ENCODE peak calls at places on chromosome 10, in five cellular contexts. O is thoracic aorta, M is dorsolateral prefrontal cortex, X is Peyer's patch, J is astrocyte. P is an unnamed sample.

GRCh38 chr10:116688241-116688711 is 54.1 kb downstream of the HSPA12A start:
- DNase-seq in O (no peak), M (no peak), X (no peak), J (peak), P (no peak)

GRCh38 chr10:11823122-11823988 is at the start of gene PROSER2:
- DNase-seq in O (no peak), M (no peak), X (peak), J (peak), P (peak)

GRCh38 chr10:36573246-36573645 is 552.2 kb upstream of the ANKRD30A start:
- DNase-seq in O (no peak), M (no peak), X (no peak), J (no peak), P (no peak)

GRCh38 chr10:11335167-11335652 is 276.2 kb downstream of the USP6NL start:
- DNase-seq in O (no peak), M (no peak), X (no peak), J (peak), P (no peak)

GRCh38 chr10:100267237-100268104 is at the start of gene CWF19L1:
- DNase-seq in O (peak), M (peak), X (peak), J (peak), P (peak)

GRCh38 chr10:363152-363551 is 227.9 kb downstream of the ZMYND11 start:
- DNase-seq in O (no peak), M (no peak), X (no peak), J (no peak), P (no peak)

GRCh38 chr10:101693701-101694055 is 1.3 kb downstream of the FBXW4 start:
- DNase-seq in O (no peak), M (no peak), X (no peak), J (peak), P (no peak)

GRCh38 chr10:983401-983800 is 4.8 kb upstream of the GTPBP4 start:
- DNase-seq in O (no peak), M (no peak), X (no peak), J (no peak), P (no peak)

GRCh38 chr10:24288581-24288980 is 79.6 kb downstream of the KIAA1217 start:
- DNase-seq in O (no peak), M (no peak), X (no peak), J (no peak), P (no peak)

GRCh38 chr10:84820121-84820520 is 491.7 kb downstream of the CCSER2 start:
- DNase-seq in O (no peak), M (no peak), X (no peak), J (no peak), P (no peak)

GRCh38 chr10:118741994-118742393 is 12.8 kb downstream of the CACUL1 start:
- DNase-seq in O (no peak), M (no peak), X (no peak), J (peak), P (no peak)

GRCh38 chr10:96987842-96988175 is 155.7 kb downstream of the LCOR start:
- DNase-seq in O (no peak), M (no peak), X (no peak), J (peak), P (no peak)

GRCh38 chr10:128178319-128178937 is 52.2 kb upstream of the MKI67 start:
- DNase-seq in O (no peak), M (no peak), X (no peak), J (no peak), P (no peak)

GRCh38 chr10:31148955-31149354 is 117.3 kb upstream of the ZNF438 start:
- DNase-seq in O (no peak), M (no peak), X (no peak), J (no peak), P (no peak)

GRCh38 chr10:59622320-59622901 is 87.2 kb downstream of the SLC16A9 start:
- DNase-seq in O (no peak), M (no peak), X (no peak), J (peak), P (peak)

GRCh38 chr10:61754553-61755540 is 92.1 kb downstream of the CABCOCO1 start:
- DNase-seq in O (no peak), M (no peak), X (no peak), J (peak), P (no peak)

GRCh38 chr10:1214882-1215540 is 158.8 kb downstream of the WDR37 start:
- DNase-seq in O (no peak), M (no peak), X (peak), J (no peak), P (no peak)

GRCh38 chr10:132036887-132037675 is 28.7 kb upstream of the JAKMIP3 start:
- DNase-seq in O (no peak), M (no peak), X (no peak), J (peak), P (no peak)

GRCh38 chr10:32413513-32413912 is 32.4 kb upstream of the CCDC7 start:
- DNase-seq in O (no peak), M (no peak), X (no peak), J (peak), P (no peak)

GRCh38 chr10:70145666-70146488 is 623 bp downstream of the TYSND1 start:
- DNase-seq in O (no peak), M (peak), X (peak), J (peak), P (peak)

GRCh38 chr10:17923728-17924127 is 28.0 kb upstream of the SLC39A12 start:
- DNase-seq in O (peak), M (no peak), X (no peak), J (peak), P (no peak)

GRCh38 chr10:15346440-15347141 is 24.5 kb downstream of the FAM171A1 start:
- DNase-seq in O (no peak), M (no peak), X (no peak), J (peak), P (no peak)

GRCh38 chr10:52682766-52683165 is 89.8 kb downstream of the MBL2 start:
- DNase-seq in O (no peak), M (no peak), X (no peak), J (no peak), P (no peak)

GRCh38 chr10:94036664-94037033 is 42.9 kb downstream of the PLCE1 start:
- DNase-seq in O (no peak), M (no peak), X (no peak), J (no peak), P (no peak)

GRCh38 chr10:86103391-86104101 is 263.0 kb downstream of the GRID1 start:
- DNase-seq in O (no peak), M (no peak), X (no peak), J (no peak), P (no peak)
- TF ChIP-seq CTCF in O (no peak), M (no peak), X (no peak), J (no peak), P (no peak)

GRCh38 chr10:67011981-67012380 is 86.1 kb downstream of the LRRTM3 start:
- DNase-seq in O (no peak), M (no peak), X (no peak), J (no peak), P (no peak)

GRCh38 chr10:67015225-67015624 is 89.4 kb downstream of the LRRTM3 start:
- DNase-seq in O (no peak), M (no peak), X (no peak), J (no peak), P (no peak)

GRCh38 chr10:67011480-67011879 is 85.6 kb downstream of the LRRTM3 start:
- DNase-seq in O (no peak), M (no peak), X (no peak), J (no peak), P (no peak)

GRCh38 chr10:67017218-67017617 is 91.4 kb downstream of the LRRTM3 start:
- DNase-seq in O (no peak), M (no peak), X (no peak), J (peak), P (no peak)
- TF ChIP-seq CTCF in O (no peak), M (no peak), X (no peak), J (no peak), P (no peak)

GRCh38 chr10:6275022-6275997 is 72.6 kb downstream of the PFKFB3 start:
- DNase-seq in O (peak), M (peak), X (peak), J (peak), P (no peak)
- TF ChIP-seq CTCF in O (peak), M (no peak), X (no peak), J (no peak), P (no peak)

GRCh38 chr10:127040756-127041155 is 135.5 kb downstream of the DOCK1 start:
- DNase-seq in O (no peak), M (no peak), X (no peak), J (no peak), P (no peak)
- TF ChIP-seq CTCF in O (no peak), M (no peak), X (no peak), J (no peak), P (no peak)

GRCh38 chr10:103855424-103855823 is at the start of gene SH3PXD2A:
- DNase-seq in O (no peak), M (no peak), X (peak), J (no peak), P (peak)

GRCh38 chr10:103853428-103854264 is 1.7 kb downstream of the SH3PXD2A start:
- DNase-seq in O (no peak), M (no peak), X (no peak), J (no peak), P (no peak)

GRCh38 chr10:103855852-103856496 is 598 bp upstream of the SH3PXD2A start:
- DNase-seq in O (no peak), M (no peak), X (no peak), J (no peak), P (peak)

GRCh38 chr10:103854265-103854686 is 1.1 kb downstream of the SH3PXD2A start:
- DNase-seq in O (no peak), M (no peak), X (no peak), J (no peak), P (no peak)

DNA sequence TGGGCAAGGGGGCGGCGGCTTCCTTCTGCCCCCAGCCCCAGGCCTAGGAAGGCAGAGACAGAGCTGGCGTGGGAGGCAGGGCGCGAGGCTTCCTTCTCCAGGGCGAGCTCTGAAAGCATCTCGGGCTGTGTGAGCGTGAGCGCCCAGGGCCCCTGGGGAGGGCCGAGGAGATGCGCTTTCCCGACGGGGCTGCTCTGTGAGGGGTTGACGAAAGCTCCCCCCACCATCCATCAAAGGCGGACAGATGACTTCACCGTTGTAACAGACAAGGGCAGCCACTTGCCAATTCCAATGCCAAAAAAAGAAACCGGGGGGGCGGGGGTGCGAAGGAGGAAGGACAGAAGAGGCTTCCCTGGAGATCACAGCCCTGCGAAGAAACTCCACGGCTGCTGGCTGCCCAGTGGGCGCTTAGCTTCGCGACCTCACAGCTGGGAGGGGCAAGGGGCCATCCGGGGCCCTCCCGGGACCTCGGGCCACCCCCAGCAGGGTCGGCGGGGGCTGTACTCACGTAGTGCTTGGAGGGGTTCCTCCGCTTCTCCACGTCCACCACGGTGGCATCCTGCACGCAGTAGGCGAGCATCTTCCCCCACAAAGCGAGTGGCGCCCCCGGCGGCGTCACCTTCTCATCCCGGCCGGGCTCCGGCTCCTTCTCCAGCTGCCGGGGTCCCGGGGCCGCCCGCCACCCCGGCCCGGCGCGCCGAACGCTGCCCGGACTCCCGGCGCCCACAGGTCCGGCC is 521 bp downstream of the SH3PXD2A start:
- DNase-seq in O (no peak), M (no peak), X (peak), J (no peak), P (peak)
- TF ChIP-seq CTCF in O (no peak), M (no peak), X (no peak), J (no peak), P (peak)

P was measured in progenitor cell of endocrine pancreas.